ENCODE peak calls at places on chromosomes 4 and X, in ten cellular contexts. E, A, B, Q, X, O, I, G, R and K are unnamed samples.

GRCh38 chr4:123976285-123976684 is 579.7 kb downstream of the SPRY1 start:
- DNase-seq in G (no peak), Q (peak; percentile 35), I (peak; percentile 32), O (no peak), E (no peak), R (no peak), X (no peak), B (no peak), A (no peak), K (peak; percentile 33)

GRCh38 chr4:129583868-129584267 is 487.9 kb downstream of the C4orf33 start:
- DNase-seq in O (no peak), Q (peak; percentile 67), E (no peak), R (no peak), G (peak; percentile 35), B (no peak), I (no peak), X (no peak), A (no peak), K (no peak)

GRCh38 chrX:154490021-154490413 is 412 bp downstream of the SLC10A3 start:
- DNase-seq in A (no peak), Q (peak; percentile 61), X (peak; percentile 38), I (peak; percentile 25), E (peak; percentile 73), R (no peak), O (peak; percentile 22), G (no peak), B (no peak), K (peak; percentile 23)

GRCh38 chr4:112767386-112767785 is 130.4 kb downstream of the LARP7 start:
- DNase-seq in R (no peak), X (no peak), A (no peak), E (no peak), O (no peak), I (no peak), G (no peak), B (no peak), Q (no peak), K (no peak)

GRCh38 chr4:172962564-172963353 is 205.9 kb upstream of the GALNT7 start:
- DNase-seq in I (no peak), E (no peak), Q (no peak), X (peak; percentile 93), B (no peak), R (no peak), O (peak; percentile 78), G (no peak), A (no peak), K (no peak)

GRCh38 chrX:18666614-18667013 is 5.3 kb downstream of the RS1 start:
- DNase-seq in O (no peak), Q (no peak), E (peak; percentile 66), I (no peak), G (no peak), R (no peak), X (no peak), B (no peak), A (no peak), K (no peak)

GRCh38 chr4:78864405-78865024 is 74.7 kb downstream of the PAQR3 start:
- DNase-seq in O (peak; percentile 76), I (peak; percentile 72), G (no peak), R (no peak), B (no peak), Q (peak; percentile 90), E (no peak), A (no peak), X (peak; percentile 78), K (peak; percentile 60)

GRCh38 chrX:119041175-119041574 is 31.6 kb upstream of the CT47C1 start:
- DNase-seq in B (no peak), R (no peak), E (no peak), G (no peak), Q (peak; percentile 85), X (peak; percentile 82), O (peak; percentile 50), A (no peak), I (no peak), K (no peak)

GRCh38 chrX:47229427-47229826 is 3.4 kb upstream of the USP11 start:
- DNase-seq in R (no peak), Q (no peak), X (no peak), I (no peak), O (no peak), B (no peak), E (no peak), G (no peak), A (peak; percentile 49), K (no peak)

GRCh38 chr4:159250751-159251325 is 148.0 kb downstream of the RAPGEF2 start:
- DNase-seq in O (no peak), I (no peak), E (no peak), G (no peak), A (peak; percentile 53), Q (no peak), X (no peak), B (no peak), R (no peak), K (no peak)

GRCh38 chr4:46505131-46505530 is 115.2 kb upstream of the GABRA2 start:
- DNase-seq in O (no peak), B (no peak), X (peak; percentile 34), R (no peak), G (no peak), A (no peak), Q (no peak), E (no peak), I (no peak), K (peak; percentile 44)

GRCh38 chrX:40131644-40132376 is 34.1 kb upstream of the BCOR start:
- DNase-seq in O (no peak), B (no peak), Q (no peak), E (no peak), X (no peak), I (no peak), R (no peak), G (no peak), A (no peak), K (no peak)

GRCh38 chrX:41720125-41720780 is 3.7 kb upstream of the GPR82 start:
- DNase-seq in B (no peak), A (no peak), X (no peak), R (no peak), Q (peak; percentile 21), I (no peak), O (no peak), G (no peak), E (no peak), K (no peak)

GRCh38 chr4:44544158-44544557 is 95.5 kb upstream of the KCTD8 start:
- DNase-seq in O (no peak), G (no peak), X (peak; percentile 22), I (no peak), E (no peak), B (no peak), Q (no peak), R (no peak), A (no peak), K (peak; percentile 74)

GRCh38 chr4:13705521-13706035 is 78.1 kb upstream of the BOD1L1 start:
- DNase-seq in R (peak; percentile 3), B (peak; percentile 28), G (no peak), Q (no peak), I (peak; percentile 5), E (peak; percentile 79), O (no peak), X (peak; percentile 64), A (no peak), K (peak; percentile 75)

GRCh38 chrX:40663880-40664630 is 16.7 kb upstream of the CXorf38 start:
- DNase-seq in B (peak; percentile 75), A (no peak), E (no peak), R (no peak), X (peak; percentile 36), I (peak; percentile 51), G (no peak), Q (peak; percentile 44), O (peak; percentile 39), K (no peak)

GRCh38 chrX:107542500-107542899 is 85.8 kb upstream of the PRPS1 start:
- DNase-seq in I (peak; percentile 71), X (peak; percentile 48), O (peak; percentile 18), B (peak; percentile 65), A (no peak), R (no peak), Q (peak; percentile 34), G (no peak), E (no peak), K (no peak)

GRCh38 chrX:13695601-13696115 is 6.7 kb downstream of the RAB9A start:
- DNase-seq in E (no peak), R (no peak), I (no peak), Q (no peak), B (no peak), X (no peak), A (no peak), O (no peak), G (no peak), K (no peak)
- H3K4me1 ChIP-seq in E (peaks cover 19% of the 10 kb centered on the region), R (peaks cover 10% of the 10 kb centered on the region), I (peaks cover 26% of the 10 kb centered on the region), Q (peaks cover 25% of the 10 kb centered on the region), B (peaks cover 12% of the 10 kb centered on the region), X (peaks cover 10% of the 10 kb centered on the region), A (peaks cover 33% of the 10 kb centered on the region), O (peaks cover 42% of the 10 kb centered on the region), G (peaks cover 27% of the 10 kb centered on the region), K (peaks cover 29% of the 10 kb centered on the region)

GRCh38 chrX:125205084-125205917 is 114.4 kb upstream of the TEX13C start:
- DNase-seq in G (peak; percentile 78), E (no peak), A (peak; percentile 64), Q (peak; percentile 6), B (peak; percentile 75), R (no peak), I (peak; percentile 78), X (peak; percentile 66), O (peak; percentile 85), K (no peak)
- TF ChIP-seq CTCF in G (peak; percentile 5), E (no peak), A (no peak), Q (no peak), B (peak; percentile 59), R (peak; percentile 13), I (peak; percentile 49), X (peak; percentile 55), O (peak; percentile 42), K (no peak)

GRCh38 chr4:183349673-183350072 is 27.4 kb upstream of the CLDN24 start:
- DNase-seq in E (no peak), X (peak; percentile 58), G (no peak), O (no peak), Q (peak; percentile 38), I (no peak), A (no peak), B (no peak), R (no peak), K (peak; percentile 86)
- H3K27ac ChIP-seq in E (no peak overlapping the region), X (peak overlapping the region; percentile 29), G (no peak overlapping the region), O (no peak overlapping the region), Q (no peak overlapping the region), I (no peak overlapping the region), A (no peak overlapping the region), B (no peak overlapping the region), R (peak overlapping the region; percentile 59), K (peak overlapping the region; percentile 35)

GRCh38 chr4:174604198-174604597 is 81.9 kb upstream of the HPGD start:
- DNase-seq in X (peak; percentile 91), G (no peak), R (no peak), O (peak; percentile 71), B (no peak), A (no peak), Q (peak; percentile 60), E (no peak), I (no peak), K (peak; percentile 77)

GRCh38 chr4:174611792-174612191 is 89.5 kb upstream of the HPGD start:
- DNase-seq in E (no peak), Q (no peak), I (no peak), G (no peak), O (no peak), R (no peak), A (no peak), X (no peak), B (no peak), K (no peak)

DNA sequence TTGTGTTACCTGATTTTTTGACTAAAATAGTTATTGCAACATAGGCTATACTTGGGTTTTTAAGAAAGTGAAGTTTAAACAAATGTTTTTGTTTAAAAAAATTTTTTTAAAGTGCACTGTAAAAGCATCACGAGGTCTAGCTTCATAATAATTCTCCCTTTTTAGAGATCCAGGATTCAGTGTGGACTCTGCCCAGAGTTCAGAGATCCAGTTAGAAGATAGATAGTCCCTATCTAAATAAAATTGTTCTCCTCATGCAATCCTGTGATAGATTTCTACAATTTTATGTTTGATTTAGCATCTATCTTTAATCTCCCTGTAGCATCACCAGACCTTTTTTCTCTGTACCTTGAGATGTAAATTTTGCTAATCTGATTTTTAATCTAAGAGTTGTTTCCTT is 85.5 kb upstream of the HPGD start:
- DNase-seq in O (no peak), Q (no peak), B (no peak), R (no peak), A (no peak), X (no peak), G (no peak), E (no peak), I (no peak), K (no peak)
- H3K4me1 ChIP-seq in O (peaks cover 8% of the 10 kb centered on the region), Q (no peaks in the 10 kb centered on the region), B (no peaks in the 10 kb centered on the region), R (no peaks in the 10 kb centered on the region), A (no peaks in the 10 kb centered on the region), X (peaks cover 16% of the 10 kb centered on the region), G (no peaks in the 10 kb centered on the region), E (no peaks in the 10 kb centered on the region), I (peaks cover 36% of the 10 kb centered on the region), K (peaks cover 5% of the 10 kb centered on the region)